ENCODE peak calls at places on chromosomes 7 and 10, in ten cellular contexts. T is upper lobe of left lung; J is IMR-90; F is SK-N-SH; W is cardiac muscle cell; L is brain microvascular endothelial cell; Z is CD8-positive, alpha-beta T cell; N is uterus; G is body of pancreas; E is heart left ventricle. I is an unnamed sample.

GRCh38 chr7:130256716-130257115 is 9.9 kb upstream of the CPA2 start:
- DNase-seq in T (no peak), J (no peak), F (no peak), W (no peak), L (no peak), Z (no peak), N (no peak), G (no peak), E (no peak), I (no peak)

GRCh38 chr10:79266543-79267312 is 80.5 kb upstream of the PPIF start:
- DNase-seq in T (peak), J (peak), F (no peak), W (peak), L (peak), Z (no peak), N (peak), G (peak), E (peak), I (no peak)

GRCh38 chr10:112389147-112389822 is 15.4 kb downstream of the ACSL5 start:
- DNase-seq in T (peak), J (peak), F (no peak), W (peak), L (peak), Z (peak), N (no peak), G (no peak), E (peak), I (no peak)

GRCh38 chr10:85651507-85651902 is 715.1 kb downstream of the GRID1 start:
- DNase-seq in T (no peak), J (no peak), F (peak), W (no peak), L (peak), Z (no peak), N (no peak), G (no peak), E (no peak), I (no peak)

GRCh38 chr10:69317175-69318086 is 39.1 kb downstream of the HK1 start:
- DNase-seq in T (no peak), J (no peak), F (no peak), W (no peak), L (no peak), Z (no peak), N (no peak), G (no peak), E (no peak), I (no peak)

GRCh38 chr7:26201261-26202018 is at the start of gene CBX3:
- DNase-seq in T (peak), J (peak), F (peak), W (peak), L (peak), Z (peak), N (peak), G (peak), E (peak), I (peak)

GRCh38 chr7:84678841-84679240 is 484.3 kb upstream of the SEMA3A start:
- DNase-seq in T (no peak), J (no peak), F (no peak), W (no peak), L (no peak), Z (no peak), N (no peak), G (no peak), E (no peak), I (no peak)

GRCh38 chr10:14304029-14304428 is 26.7 kb downstream of the FRMD4A start:
- DNase-seq in T (no peak), J (no peak), F (no peak), W (no peak), L (no peak), Z (no peak), N (no peak), G (peak), E (no peak), I (no peak)

GRCh38 chr7:156175003-156175402 is 362.7 kb upstream of the SHH start:
- DNase-seq in T (no peak), J (no peak), F (no peak), W (no peak), L (no peak), Z (no peak), N (no peak), G (no peak), E (no peak), I (no peak)

GRCh38 chr7:28500143-28500542 is 87.8 kb downstream of the CREB5 start:
- DNase-seq in T (no peak), J (no peak), F (no peak), W (no peak), L (no peak), Z (no peak), N (no peak), G (no peak), E (no peak), I (no peak)
- H3K4me3 ChIP-seq in T (no peak), J (no peak), F (no peak), W (no peak), L (no peak), Z (no peak), N (no peak), G (no peak), E (no peak), I (no peak)

GRCh38 chr10:62648941-62649340 is 155.6 kb upstream of the ADO start:
- DNase-seq in T (no peak), J (no peak), F (no peak), W (no peak), L (no peak), Z (no peak), N (no peak), G (no peak), E (no peak), I (no peak)

GRCh38 chr10:62652114-62652513 is 152.4 kb upstream of the ADO start:
- DNase-seq in T (no peak), J (peak), F (no peak), W (peak), L (peak), Z (no peak), N (no peak), G (no peak), E (no peak), I (no peak)

GRCh38 chr10:62651341-62651740 is 153.2 kb upstream of the ADO start:
- DNase-seq in T (no peak), J (peak), F (no peak), W (no peak), L (no peak), Z (no peak), N (no peak), G (no peak), E (no peak), I (no peak)

GRCh38 chr10:62652564-62652963 is 152.0 kb upstream of the ADO start:
- DNase-seq in T (no peak), J (no peak), F (no peak), W (no peak), L (no peak), Z (no peak), N (no peak), G (no peak), E (no peak), I (no peak)

GRCh38 chr10:62650411-62650810 is 154.1 kb upstream of the ADO start:
- DNase-seq in T (no peak), J (no peak), F (no peak), W (no peak), L (no peak), Z (no peak), N (no peak), G (no peak), E (no peak), I (no peak)
- TF ChIP-seq CTCF in T (no peak), J (no peak), F (no peak), W (no peak), L (no peak), Z (no peak), N (no peak), G (no peak), E (no peak), I (no peak)

DNA sequence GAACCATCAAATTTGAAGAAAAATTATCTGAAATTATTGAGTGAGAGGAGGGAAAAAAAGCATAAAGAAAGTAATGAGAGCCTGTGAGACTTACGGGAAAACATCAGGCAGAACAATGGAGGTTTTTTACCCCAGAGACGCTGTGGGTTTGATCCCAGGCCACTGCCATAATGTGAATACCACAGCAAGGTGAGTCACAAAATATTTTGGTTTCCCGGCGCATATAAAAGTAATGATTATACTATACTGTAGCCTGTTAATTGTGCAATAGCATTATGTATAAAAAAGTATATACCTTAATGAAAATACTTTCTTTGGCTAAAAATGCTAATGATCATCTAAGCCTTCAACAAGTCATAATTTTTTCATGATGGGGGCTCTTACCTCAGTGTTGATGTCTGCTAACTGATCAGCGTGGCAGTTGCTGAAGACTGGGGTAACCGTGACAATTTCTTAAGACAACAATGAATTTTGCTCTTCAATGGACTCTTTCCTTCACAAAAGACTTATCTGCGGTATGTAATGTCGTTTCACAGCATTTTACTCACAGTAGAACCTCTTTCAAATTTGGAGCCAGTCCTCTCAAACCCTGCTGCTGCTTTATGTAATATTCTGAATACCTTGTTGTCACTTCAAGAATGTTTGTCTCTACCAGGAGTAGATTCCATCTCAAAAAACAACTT is 97.0 kb upstream of the FAM20C start:
- DNase-seq in T (no peak), J (peak), F (no peak), W (peak), L (no peak), Z (no peak), N (no peak), G (no peak), E (no peak), I (no peak)
- H3K27ac ChIP-seq in T (no peak), J (no peak), F (no peak), W (no peak), L (no peak), Z (no peak), N (no peak), G (no peak), E (no peak), I (peak)

DNA sequence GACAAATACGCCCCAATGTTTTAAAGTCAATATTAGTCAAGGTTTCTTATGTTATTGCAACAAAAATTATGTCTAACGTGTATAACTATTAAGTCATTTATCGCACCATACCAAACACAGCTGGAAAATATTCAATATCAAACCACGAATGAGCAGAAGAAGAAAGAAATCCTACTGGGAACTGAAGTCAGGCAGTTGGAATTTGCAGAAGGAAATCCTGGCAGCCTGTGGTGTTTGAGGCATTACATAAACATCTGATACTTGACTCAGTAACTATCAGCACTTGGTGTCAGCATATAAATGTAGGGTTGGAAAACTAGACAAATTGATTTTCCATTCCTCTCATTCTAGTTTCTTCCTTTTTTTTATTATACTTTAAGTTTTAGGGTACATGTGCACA is 83.4 kb upstream of the NUPR2 start:
- DNase-seq in T (no peak), J (no peak), F (no peak), W (no peak), L (peak), Z (no peak), N (no peak), G (no peak), E (no peak), I (no peak)
- H3K4me3 ChIP-seq in T (no peak), J (no peak), F (no peak), W (no peak), L (no peak), Z (no peak), N (no peak), G (no peak), E (no peak), I (no peak)

GRCh38 chr7:43729924-43730248 is 563 bp upstream of the COA1 start:
- DNase-seq in T (no peak), J (no peak), F (no peak), W (no peak), L (no peak), Z (no peak), N (no peak), G (no peak), E (no peak), I (no peak)

GRCh38 chr7:43727494-43727893 is 1.8 kb downstream of the COA1 start:
- DNase-seq in T (no peak), J (no peak), F (no peak), W (no peak), L (no peak), Z (no peak), N (no peak), G (no peak), E (no peak), I (no peak)

GRCh38 chr7:43726466-43726865 is 2.9 kb downstream of the COA1 start:
- DNase-seq in T (no peak), J (no peak), F (no peak), W (peak), L (no peak), Z (no peak), N (no peak), G (no peak), E (no peak), I (no peak)

GRCh38 chr7:43727003-43727402 is 2.3 kb downstream of the COA1 start:
- DNase-seq in T (no peak), J (no peak), F (no peak), W (no peak), L (no peak), Z (no peak), N (no peak), G (no peak), E (no peak), I (no peak)

GRCh38 chr7:43729214-43729923 is at the start of gene COA1:
- DNase-seq in T (peak), J (peak), F (peak), W (peak), L (peak), Z (peak), N (peak), G (peak), E (peak), I (peak)
- TF ChIP-seq CTCF in T (no peak), J (no peak), F (peak), W (peak), L (peak), Z (no peak), N (peak), G (peak), E (no peak), I (no peak)

DNA sequence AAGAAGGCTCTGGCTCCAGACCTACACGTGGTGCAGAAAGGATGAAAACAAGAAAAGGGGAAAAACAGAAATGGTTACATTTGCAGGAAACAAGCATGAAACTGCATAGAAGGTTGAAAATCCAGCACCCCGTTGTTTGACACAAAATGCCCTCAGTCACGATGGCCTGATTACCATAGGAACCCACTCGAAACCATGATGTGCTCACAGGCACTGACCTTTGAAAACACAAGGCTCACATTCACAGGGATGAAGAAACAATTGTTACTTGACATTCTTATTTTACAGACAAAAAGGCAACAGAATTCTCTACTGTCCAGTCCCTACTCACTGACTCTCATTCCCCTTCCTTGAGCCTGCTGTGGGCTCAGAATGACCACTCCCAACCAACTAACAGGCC is 131.4 kb upstream of the PDLIM1 start:
- DNase-seq in T (no peak), J (no peak), F (no peak), W (no peak), L (no peak), Z (no peak), N (no peak), G (no peak), E (no peak), I (no peak)
- H3K27ac ChIP-seq in T (no peak), J (no peak), F (no peak), W (no peak), L (no peak), Z (no peak), N (peak), G (no peak), E (peak), I (no peak)

GRCh38 chr10:124090630-124091209 is 2.7 kb downstream of the CHST15 start:
- DNase-seq in T (peak), J (no peak), F (no peak), W (no peak), L (no peak), Z (no peak), N (no peak), G (peak), E (no peak), I (no peak)
- H3K4me3 ChIP-seq in T (peak), J (no peak), F (no peak), W (no peak), L (no peak), Z (no peak), N (no peak), G (no peak), E (peak), I (no peak)

GRCh38 chr10:132362151-132362611 is 30.2 kb downstream of the LRRC27 start:
- DNase-seq in T (peak), J (no peak), F (no peak), W (no peak), L (no peak), Z (no peak), N (no peak), G (no peak), E (no peak), I (no peak)

GRCh38 chr10:132365102-132365501 is 31.9 kb upstream of the PWWP2B start:
- DNase-seq in T (peak), J (no peak), F (no peak), W (no peak), L (no peak), Z (no peak), N (no peak), G (no peak), E (no peak), I (no peak)

GRCh38 chr10:132363921-132364593 is 32.1 kb downstream of the LRRC27 start:
- DNase-seq in T (no peak), J (no peak), F (peak), W (no peak), L (no peak), Z (no peak), N (peak), G (no peak), E (no peak), I (no peak)

GRCh38 chr10:132364594-132364970 is 32.4 kb upstream of the PWWP2B start:
- DNase-seq in T (peak), J (no peak), F (no peak), W (no peak), L (no peak), Z (no peak), N (peak), G (peak), E (no peak), I (no peak)

GRCh38 chr10:132363376-132363775 is 31.4 kb downstream of the LRRC27 start:
- DNase-seq in T (peak), J (no peak), F (no peak), W (no peak), L (no peak), Z (no peak), N (no peak), G (no peak), E (no peak), I (no peak)
- TF ChIP-seq CTCF in T (no peak), J (no peak), F (no peak), W (no peak), L (no peak), Z (no peak), N (no peak), G (no peak), E (no peak), I (no peak)

DNA sequence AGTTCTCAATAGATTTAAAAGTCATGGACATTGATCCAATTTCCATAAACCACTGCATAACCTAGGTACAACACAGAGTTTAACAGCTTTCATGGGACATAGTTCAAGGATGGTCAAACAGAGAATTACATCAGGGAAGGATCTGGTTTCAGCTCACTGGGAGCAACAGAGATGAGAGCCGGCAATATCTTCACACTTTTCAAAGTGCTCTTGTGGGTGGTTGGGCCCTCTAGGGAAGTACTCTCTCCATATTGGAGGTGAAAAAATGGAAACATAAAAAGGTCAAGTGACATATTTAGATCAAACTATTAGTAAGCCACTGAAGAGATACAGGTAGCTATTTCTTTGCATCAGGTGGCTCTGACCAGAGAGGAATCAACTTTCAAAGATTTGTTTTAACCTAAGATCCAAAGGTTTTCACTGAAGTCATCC is 61.8 kb upstream of the LRRN3 start:
- DNase-seq in T (no peak), J (no peak), F (no peak), W (no peak), L (no peak), Z (no peak), N (no peak), G (no peak), E (no peak), I (no peak)
- H3K27ac ChIP-seq in T (no peak), J (no peak), F (peak), W (no peak), L (peak), Z (peak), N (no peak), G (no peak), E (no peak), I (no peak)

GRCh38 chr7:129159539-129159938 is 15.0 kb downstream of the TSPAN33 start:
- DNase-seq in T (no peak), J (no peak), F (no peak), W (no peak), L (no peak), Z (no peak), N (no peak), G (no peak), E (peak), I (no peak)

GRCh38 chr7:129160161-129160911 is 15.8 kb downstream of the TSPAN33 start:
- DNase-seq in T (no peak), J (no peak), F (peak), W (no peak), L (no peak), Z (no peak), N (no peak), G (peak), E (no peak), I (no peak)

GRCh38 chr7:129163875-129164544 is 19.5 kb downstream of the TSPAN33 start:
- DNase-seq in T (no peak), J (peak), F (peak), W (peak), L (peak), Z (no peak), N (no peak), G (no peak), E (no peak), I (no peak)

GRCh38 chr7:129162732-129163131 is 18.2 kb downstream of the TSPAN33 start:
- DNase-seq in T (no peak), J (no peak), F (no peak), W (no peak), L (no peak), Z (no peak), N (no peak), G (no peak), E (no peak), I (no peak)

DNA sequence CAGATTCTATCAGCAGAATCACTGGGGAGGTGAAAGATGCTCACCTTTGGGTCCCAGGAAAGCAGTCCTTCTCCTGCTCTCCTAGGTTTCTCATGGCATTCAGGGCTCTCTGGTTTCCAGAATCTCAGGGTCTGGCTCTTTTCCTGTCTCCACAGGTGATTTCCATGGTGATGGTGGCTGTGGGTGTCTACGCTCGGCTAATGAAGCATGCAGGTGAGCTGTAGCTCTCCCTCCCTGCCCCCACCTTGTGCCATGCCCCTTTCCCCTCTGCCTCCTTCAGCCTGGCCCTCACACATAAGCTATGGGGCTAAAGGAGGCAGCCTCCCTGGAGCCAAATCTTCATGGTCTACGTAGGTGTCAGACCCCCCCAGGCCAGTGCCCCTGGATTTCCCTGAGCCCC is 17.0 kb downstream of the TSPAN33 start:
- DNase-seq in T (no peak), J (no peak), F (no peak), W (no peak), L (no peak), Z (no peak), N (no peak), G (no peak), E (no peak), I (no peak)
- H3K4me3 ChIP-seq in T (no peak), J (no peak), F (no peak), W (no peak), L (no peak), Z (no peak), N (no peak), G (no peak), E (no peak), I (no peak)